ENCODE peak calls at places on chromosomes 6 and 20, in six cellular contexts. B is spleen, T is GM12865, N is thoracic aorta, H is omental fat pad, G is MCF 10A. V is an unnamed sample.

GRCh38 chr20:1448081-1448627 is 18.5 kb downstream of the NSFL1C start:
- DNase-seq in B (no peak), H (no peak), G (no peak), N (no peak), T (no peak), V (no peak)

GRCh38 chr6:120211955-120212792 is 862.6 kb upstream of the MAN1A1 start:
- DNase-seq in N (no peak), B (no peak), G (peak; percentile 38), H (no peak), T (no peak), V (no peak)

GRCh38 chr20:4299773-4300172 is 284.4 kb upstream of the RNF24 start:
- DNase-seq in N (no peak), H (no peak), G (no peak), B (no peak), T (no peak), V (no peak)

GRCh38 chr6:161100072-161100471 is 108.5 kb downstream of the MAP3K4 start:
- DNase-seq in H (no peak), B (no peak), T (no peak), G (no peak), N (no peak), V (no peak)

GRCh38 chr6:108779521-108779920 is 68.7 kb upstream of the ARMC2 start:
- DNase-seq in T (no peak), H (no peak), B (no peak), G (no peak), N (no peak), V (no peak)

GRCh38 chr6:110116258-110116657 is 63.2 kb downstream of the WASF1 start:
- DNase-seq in G (no peak), N (no peak), B (no peak), T (no peak), H (no peak), V (no peak)

GRCh38 chr20:29079769-29080690 is 2177.4 kb upstream of the DEFB115 start:
- DNase-seq in G (no peak), N (no peak), B (no peak), H (no peak), T (peak; percentile 85), V (no peak)

GRCh38 chr20:44738779-44739477 is 6.7 kb upstream of the KCNK15 start:
- DNase-seq in H (peak; percentile 58), T (peak; percentile 75), B (no peak), G (peak; percentile 89), N (no peak), V (no peak)

GRCh38 chr6:119880840-119881239 is 531.3 kb upstream of the MAN1A1 start:
- DNase-seq in B (no peak), T (no peak), G (peak; percentile 12), H (no peak), N (no peak), V (no peak)

GRCh38 chr6:126172151-126172550 is 167.8 kb upstream of the CENPW start:
- DNase-seq in B (no peak), H (no peak), N (no peak), G (no peak), T (no peak), V (no peak)

GRCh38 chr6:126170875-126171489 is 168.9 kb upstream of the CENPW start:
- DNase-seq in N (no peak), G (peak; percentile 60), B (no peak), T (peak; percentile 59), H (no peak), V (no peak)

GRCh38 chr6:126167726-126168125 is 172.2 kb upstream of the CENPW start:
- DNase-seq in H (no peak), N (no peak), T (no peak), G (no peak), B (no peak), V (no peak)

GRCh38 chr6:126174697-126175096 is 165.2 kb upstream of the CENPW start:
- DNase-seq in G (no peak), T (no peak), N (no peak), H (no peak), B (no peak), V (no peak)

GRCh38 chr6:126170433-126170832 is 169.5 kb upstream of the CENPW start:
- DNase-seq in G (no peak), H (no peak), T (no peak), N (no peak), B (no peak), V (no peak)
- TF ChIP-seq CTCF in G (no peak), H (no peak), T (no peak), N (no peak), B (no peak), V (no peak)

DNA sequence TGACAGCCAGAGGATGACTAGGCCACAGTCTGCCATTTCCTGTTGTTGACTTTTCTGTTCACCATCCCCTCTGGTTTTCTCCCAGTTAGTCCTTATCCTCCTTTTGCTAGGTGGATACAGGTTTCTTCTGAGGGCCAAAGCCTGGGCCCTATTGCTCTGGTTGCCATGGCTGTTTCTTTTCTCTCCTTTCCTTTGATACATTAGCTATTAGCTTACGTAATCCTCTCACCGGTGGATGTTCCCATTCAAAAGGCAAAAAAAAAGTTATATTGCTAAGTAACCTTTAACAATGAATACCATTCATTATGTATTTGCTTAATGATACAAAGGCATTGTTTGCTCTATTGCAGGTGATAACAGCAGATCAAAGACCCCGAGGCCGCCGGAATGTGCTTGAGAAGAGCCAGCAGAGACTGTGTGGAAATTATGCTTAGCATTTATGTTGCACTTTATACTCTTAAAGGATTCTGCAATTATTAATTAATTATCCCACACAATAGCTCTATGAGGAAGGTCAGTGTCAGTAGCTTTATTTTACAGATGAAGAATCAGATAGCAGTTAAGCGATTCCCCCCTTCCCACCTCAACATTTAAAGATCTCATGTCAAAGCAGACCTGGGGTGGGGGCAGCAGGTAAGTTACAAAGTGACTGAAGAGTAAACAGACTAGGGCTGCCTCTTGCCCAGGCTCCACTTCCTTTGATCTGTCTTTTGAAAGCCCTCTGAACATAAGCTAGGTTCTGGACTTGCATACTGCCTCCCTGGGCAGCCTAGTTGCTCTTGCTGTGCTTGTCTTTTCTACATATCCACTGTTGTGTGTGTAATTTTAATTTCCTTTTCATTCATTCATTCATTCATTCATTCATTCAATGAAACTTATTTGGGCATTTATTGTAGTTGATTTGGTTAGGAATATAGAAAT is 14.5 kb upstream of the TFB1M start:
- DNase-seq in N (no peak), B (no peak), H (no peak), T (no peak), G (no peak), V (no peak)
- TF ChIP-seq CTCF in N (no peak), B (no peak), H (no peak), T (no peak), G (no peak), V (no peak)

GRCh38 chr6:133856911-133857310 is 32.0 kb upstream of the TCF21 start:
- DNase-seq in H (no peak), T (no peak), G (no peak), N (no peak), B (no peak), V (no peak)

GRCh38 chr6:133854167-133854632 is 34.7 kb upstream of the TCF21 start:
- DNase-seq in B (no peak), G (no peak), N (no peak), H (no peak), T (no peak), V (no peak)

GRCh38 chr6:133855994-133856393 is 32.9 kb upstream of the TCF21 start:
- DNase-seq in H (no peak), T (no peak), N (no peak), B (no peak), G (no peak), V (no peak)

GRCh38 chr6:133855599-133855972 is 33.3 kb upstream of the TCF21 start:
- DNase-seq in B (no peak), N (no peak), T (no peak), G (no peak), H (no peak), V (no peak)

GRCh38 chr6:133854633-133855598 is 34.0 kb upstream of the TCF21 start:
- DNase-seq in H (no peak), T (peak; percentile 6), G (no peak), B (peak; percentile 65), N (no peak), V (no peak)
- TF ChIP-seq CTCF in H (no peak), T (no peak), G (no peak), B (no peak), N (no peak), V (no peak)

GRCh38 chr6:43856005-43856765 is 86.2 kb downstream of the VEGFA start:
- DNase-seq in H (no peak), N (no peak), B (no peak), G (peak; percentile 60), T (no peak), V (no peak)
- TF ChIP-seq CTCF in H (no peak), N (no peak), B (no peak), G (peak; percentile 18), T (no peak), V (peak; percentile 10)

DNA sequence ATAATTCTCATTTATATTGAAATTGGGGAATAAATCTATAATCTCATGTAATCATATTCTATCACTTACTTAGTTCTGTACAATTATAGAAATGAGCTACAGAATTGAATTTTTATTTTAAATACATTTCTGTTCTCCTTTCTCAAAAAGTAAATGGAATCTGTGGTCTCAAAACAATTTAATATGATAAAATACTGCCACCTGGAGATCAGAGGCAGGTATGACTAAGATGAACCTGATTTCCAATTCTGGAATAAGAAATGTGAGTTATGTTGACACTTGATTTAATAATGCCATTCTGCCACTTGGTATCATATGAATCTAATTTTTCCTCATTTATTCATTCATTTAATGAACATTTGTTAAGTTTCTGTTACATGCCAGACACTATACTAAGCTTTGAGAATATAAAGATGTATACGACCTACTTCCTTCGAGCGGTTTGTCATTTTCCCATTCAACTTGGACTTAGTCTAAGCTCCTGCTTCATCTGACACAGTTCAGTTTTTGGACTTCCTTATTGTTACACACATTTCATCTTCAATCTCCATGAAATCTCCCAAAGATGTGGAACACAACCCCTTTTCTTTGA is 7.6 kb upstream of the CCDC28A start:
- DNase-seq in N (no peak), H (no peak), G (peak; percentile 47), T (peak; percentile 36), B (no peak), V (no peak)
- TF ChIP-seq CTCF in N (peak; percentile 52), H (no peak), G (peak; percentile 43), T (peak; percentile 36), B (peak; percentile 71), V (peak; percentile 81)

DNA sequence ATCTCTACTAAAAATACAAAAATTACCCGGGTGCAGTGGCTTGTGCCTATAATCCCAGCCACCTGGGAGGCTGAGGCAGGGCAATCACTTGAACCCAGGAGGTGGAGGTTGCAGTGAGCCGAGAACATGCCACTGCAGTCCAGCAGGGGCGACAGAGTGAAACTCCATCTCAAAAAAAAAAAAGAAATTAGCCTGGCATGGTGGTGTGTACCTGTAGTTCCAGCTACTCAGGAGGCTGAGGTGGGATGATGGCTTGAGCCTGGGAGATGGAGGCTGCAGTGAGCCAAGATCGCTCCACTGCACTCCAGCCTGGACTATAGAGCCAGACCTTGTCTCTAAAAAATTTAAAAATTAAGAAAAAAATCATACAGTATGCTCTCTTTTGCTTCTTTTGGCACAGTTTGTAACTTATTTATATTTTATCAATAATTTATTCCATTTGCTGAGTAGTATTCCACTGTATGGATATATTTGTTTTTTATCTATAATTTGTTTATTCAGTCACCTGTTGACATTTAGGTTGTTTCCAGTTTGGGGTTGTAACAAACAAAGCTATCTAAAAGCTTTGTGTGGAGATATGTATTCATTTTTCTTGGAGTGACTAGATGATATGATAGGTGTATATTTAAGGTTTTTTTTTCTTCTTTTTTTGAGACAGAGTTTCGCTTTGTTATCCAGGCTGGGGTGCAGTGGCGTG is 8.0 kb upstream of the MYBL2 start:
- DNase-seq in T (no peak), N (no peak), B (no peak), G (no peak), H (no peak), V (no peak)
- TF ChIP-seq CTCF in T (no peak), N (no peak), B (no peak), G (no peak), H (no peak), V (no peak)

V was measured in mesothelial cell of epicardium.